ENCODE peak calls at places on chromosome 3, in four cellular contexts. J, W, Z and L are unnamed samples.

GRCh38 chr3:150371741-150372254 is 36.3 kb upstream of the TSC22D2 start:
- DNase-seq in J (peak), W (no peak), Z (no peak), L (no peak)

GRCh38 chr3:42419565-42419964 is 9.2 kb upstream of the LYZL4 start:
- DNase-seq in J (no peak), W (no peak), Z (no peak), L (no peak)

GRCh38 chr3:148319161-148319915 is 378.4 kb upstream of the AGTR1 start:
- DNase-seq in J (no peak), W (no peak), Z (peak), L (no peak)

GRCh38 chr3:43951813-43952212 is 261.1 kb downstream of the ABHD5 start:
- DNase-seq in J (no peak), W (no peak), Z (no peak), L (no peak)

GRCh38 chr3:180184806-180185205 is 148.1 kb upstream of the PEX5L start:
- DNase-seq in J (no peak), W (no peak), Z (no peak), L (no peak)

GRCh38 chr3:40309925-40310635 is 573 bp downstream of the EIF1B start:
- DNase-seq in J (peak), W (peak), Z (no peak), L (peak)

GRCh38 chr3:111012388-111013248 is 59.0 kb upstream of the NECTIN3 start:
- DNase-seq in J (no peak), W (peak), Z (no peak), L (peak)

GRCh38 chr3:10437995-10438901 is 67.1 kb downstream of the ATP2B2 start:
- DNase-seq in J (peak), W (no peak), Z (no peak), L (no peak)

GRCh38 chr3:52171577-52172261 is 17.5 kb upstream of the POC1A start:
- DNase-seq in J (peak), W (no peak), Z (no peak), L (no peak)

GRCh38 chr3:187318819-187319616 is 27.5 kb upstream of the MASP1 start:
- DNase-seq in J (peak), W (peak), Z (no peak), L (peak)

DNA sequence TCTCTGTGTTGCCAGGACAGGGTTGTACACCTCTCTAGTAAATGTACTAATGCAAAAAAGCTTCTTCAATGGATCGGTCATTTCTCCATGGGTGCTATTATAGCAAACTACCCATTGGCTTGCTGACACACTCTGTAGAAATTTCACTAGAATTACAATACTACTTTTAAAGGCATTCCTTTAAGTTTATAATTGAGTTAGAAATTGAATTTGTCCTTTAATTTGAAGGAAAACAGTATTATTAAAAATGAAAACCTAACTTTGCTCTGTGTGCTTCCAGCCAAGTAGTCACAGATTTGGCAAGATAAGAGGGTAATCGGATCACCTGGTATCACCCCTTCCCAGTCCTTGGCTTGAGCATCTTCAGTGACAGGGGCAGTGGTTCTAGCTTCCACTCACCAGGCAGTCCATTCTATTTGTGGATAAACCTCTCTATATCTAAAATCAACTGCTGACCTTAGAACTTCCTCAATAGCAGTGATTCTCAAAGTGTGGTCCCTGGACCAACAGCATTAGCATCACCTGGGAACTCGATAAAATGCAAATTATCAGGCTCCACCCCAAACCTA is 93.2 kb downstream of the GHSR start:
- DNase-seq in J (no peak), W (no peak), Z (no peak), L (no peak)
- TF ChIP-seq CREB1 in J (no peak), W (no peak), Z (no peak), L (no peak)

GRCh38 chr3:2514031-2514430 is 415.4 kb downstream of the CNTN4 start:
- DNase-seq in J (no peak), W (no peak), Z (no peak), L (no peak)

GRCh38 chr3:2516762-2517441 is 418.2 kb downstream of the CNTN4 start:
- DNase-seq in J (no peak), W (no peak), Z (no peak), L (no peak)

GRCh38 chr3:2510746-2511145 is 412.1 kb downstream of the CNTN4 start:
- DNase-seq in J (no peak), W (no peak), Z (no peak), L (no peak)

DNA sequence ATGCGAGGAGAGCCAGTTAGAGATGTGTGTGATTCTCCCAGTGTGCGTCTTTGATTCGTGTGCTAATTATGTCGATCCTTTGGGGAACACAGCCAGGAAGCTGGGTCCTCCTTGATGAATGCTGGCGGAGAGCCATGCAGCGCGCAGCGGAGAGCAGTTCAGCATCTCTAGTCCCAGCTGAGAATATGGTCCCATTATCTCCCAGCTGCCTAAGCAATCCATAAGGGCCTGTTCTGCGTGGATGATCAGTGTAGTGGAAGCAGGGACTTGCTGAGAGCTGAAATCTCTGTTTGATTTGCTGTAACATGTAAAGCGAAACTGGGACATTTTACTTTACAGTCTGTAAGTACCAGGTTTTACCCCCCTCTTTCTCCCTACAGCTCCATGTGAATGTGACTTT is 412.7 kb downstream of the CNTN4 start:
- DNase-seq in J (no peak), W (peak), Z (no peak), L (no peak)
- TF ChIP-seq CREB1 in J (no peak), W (no peak), Z (no peak), L (no peak)

DNA sequence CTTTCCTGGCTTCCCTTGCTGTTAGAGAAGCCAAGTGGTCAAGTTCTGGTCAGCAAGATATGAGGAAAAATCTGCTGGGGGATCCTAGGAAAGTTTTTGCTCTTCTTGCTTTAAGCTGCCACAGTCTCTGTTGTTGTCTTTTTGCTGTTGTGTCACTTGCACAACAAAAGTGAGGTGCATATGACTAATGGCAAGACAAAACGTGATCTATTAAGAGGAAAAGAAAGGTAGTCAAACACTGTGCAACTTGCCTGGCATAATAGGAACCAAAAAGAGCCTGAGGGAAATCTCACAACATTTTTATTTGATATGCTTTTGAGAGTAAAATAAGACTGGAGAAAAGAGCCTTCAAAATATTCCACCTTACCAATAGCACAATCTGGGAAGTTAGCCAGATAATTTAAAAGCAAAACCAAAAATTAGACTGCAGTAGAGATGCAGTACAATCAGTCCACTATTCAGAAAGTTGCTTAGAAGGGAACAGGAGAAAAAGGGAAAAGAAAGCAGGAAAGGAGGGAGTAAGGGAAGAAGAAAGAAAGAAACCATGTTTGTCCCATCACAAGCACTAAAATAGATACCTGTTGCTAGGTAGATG is 110.0 kb upstream of the SLC4A7 start:
- DNase-seq in J (no peak), W (no peak), Z (no peak), L (no peak)
- TF ChIP-seq CREB1 in J (no peak), W (no peak), Z (no peak), L (no peak)

GRCh38 chr3:152858170-152858800 is 23.4 kb downstream of the P2RY1 start:
- DNase-seq in J (no peak), W (no peak), Z (no peak), L (no peak)
- TF ChIP-seq CREB1 in J (no peak), W (no peak), Z (no peak), L (no peak)

DNA sequence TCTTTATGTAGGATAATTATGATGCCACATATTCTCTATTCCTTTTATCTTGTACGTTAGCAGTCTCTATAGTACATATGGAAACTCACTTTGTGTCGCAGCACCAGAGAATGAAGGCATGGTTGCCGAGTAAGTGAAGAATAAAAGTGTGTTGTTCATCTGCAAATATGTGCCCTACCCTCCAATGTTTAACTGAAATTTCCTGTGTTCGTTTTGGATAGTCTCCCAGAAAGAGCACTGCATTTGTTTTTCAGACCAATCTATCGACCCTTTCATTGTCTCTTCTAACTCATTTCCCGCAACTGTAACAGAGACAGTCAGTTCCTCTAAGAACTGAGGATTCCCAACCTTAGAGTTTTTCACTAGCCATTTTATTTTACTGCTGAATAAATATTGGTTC is 592.9 kb downstream of the TUSC7 start:
- DNase-seq in J (no peak), W (no peak), Z (no peak), L (no peak)
- TF ChIP-seq CREB1 in J (no peak), W (no peak), Z (no peak), L (no peak)

GRCh38 chr3:244041-244440 is 47.5 kb downstream of the CHL1 start:
- DNase-seq in J (no peak), W (no peak), Z (no peak), L (no peak)

GRCh38 chr3:248841-249520 is 52.4 kb downstream of the CHL1 start:
- DNase-seq in J (no peak), W (no peak), Z (no peak), L (no peak)

DNA sequence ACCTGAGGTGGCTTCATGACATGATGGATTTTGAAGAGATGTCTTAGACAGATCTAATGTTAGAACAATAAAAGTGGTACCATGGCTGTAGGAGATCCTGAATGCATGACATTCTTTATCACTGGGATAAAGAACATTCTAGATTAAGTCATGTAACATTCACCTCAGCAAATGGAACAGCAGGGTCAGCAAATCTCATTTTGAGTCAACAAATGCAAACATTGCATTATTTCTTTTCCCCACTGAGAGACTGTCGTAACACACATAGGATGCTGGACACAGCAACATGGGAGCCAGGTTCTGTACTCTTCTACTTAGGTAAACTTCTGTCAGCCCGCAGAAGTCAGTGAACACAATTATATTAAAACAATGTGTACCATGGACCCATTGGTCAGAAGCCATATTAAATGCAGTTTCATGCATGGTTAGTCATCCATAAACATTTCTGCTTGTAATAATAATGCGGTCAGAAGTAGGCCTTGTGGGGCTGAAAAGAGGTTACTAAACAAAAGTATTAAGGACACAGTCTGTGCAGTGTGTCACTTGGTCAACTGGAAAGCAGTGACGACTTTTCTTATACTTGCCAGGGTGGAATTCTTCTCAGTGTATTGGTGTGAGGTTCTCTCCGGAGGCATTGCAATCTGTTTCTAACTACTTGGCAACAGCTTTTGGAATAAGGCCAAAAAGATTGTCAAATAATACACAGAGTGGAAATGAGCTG is 46.6 kb downstream of the CHL1 start:
- DNase-seq in J (no peak), W (no peak), Z (no peak), L (no peak)
- TF ChIP-seq CREB1 in J (no peak), W (no peak), Z (no peak), L (no peak)